ENCODE peak calls at places on chromosomes 7 and 10, in eight cellular contexts. U, C, L, M, R, O, P and Y are unnamed samples.

GRCh38 chr10:13681095-13681494 is 94.3 kb downstream of the PRPF18 start:
- DNase-seq in O (no peak), R (peak), U (no peak), M (no peak), P (no peak), C (no peak), L (no peak), Y (no peak)

GRCh38 chr7:52749880-52750279 is 285.6 kb upstream of the POM121L12 start:
- DNase-seq in R (no peak), O (no peak), C (no peak), P (no peak), U (no peak), M (no peak), L (no peak), Y (no peak)

GRCh38 chr10:98388086-98388655 is 26.8 kb downstream of the PYROXD2 start:
- DNase-seq in L (no peak), M (no peak), U (no peak), R (no peak), O (no peak), C (no peak), P (no peak), Y (no peak)

GRCh38 chr7:105782391-105783063 is 93.9 kb downstream of the ATXN7L1 start:
- DNase-seq in U (no peak), O (no peak), R (peak), P (no peak), M (no peak), L (peak), C (no peak), Y (no peak)

GRCh38 chr10:97196213-97197029 is 10.7 kb upstream of the SLIT1 start:
- DNase-seq in P (peak), C (peak), U (no peak), L (peak), O (no peak), M (peak), R (peak), Y (no peak)

GRCh38 chr7:137167609-137168008 is 175.9 kb downstream of the PTN start:
- DNase-seq in L (no peak), R (no peak), M (no peak), C (no peak), O (no peak), P (no peak), U (no peak), Y (no peak)

GRCh38 chr7:2108501-2109250 is 124.1 kb downstream of the MAD1L1 start:
- DNase-seq in L (no peak), C (no peak), P (no peak), R (no peak), O (no peak), M (no peak), U (no peak), Y (no peak)

GRCh38 chr7:2003451-2003930 is 229.3 kb downstream of the MAD1L1 start:
- DNase-seq in R (peak), C (no peak), P (peak), U (no peak), O (peak), L (peak), M (no peak), Y (no peak)

GRCh38 chr10:7111574-7111973 is 299.3 kb downstream of the SFMBT2 start:
- DNase-seq in M (no peak), U (no peak), C (no peak), R (no peak), O (no peak), P (no peak), L (no peak), Y (no peak)

GRCh38 chr7:141864765-141865447 is 23.6 kb upstream of the PRSS37 start:
- DNase-seq in O (no peak), P (no peak), M (no peak), U (no peak), L (no peak), R (no peak), C (no peak), Y (no peak)

GRCh38 chr7:74194686-74195085 is 15.1 kb upstream of the LAT2 start:
- DNase-seq in R (peak), M (no peak), C (no peak), U (no peak), O (no peak), L (no peak), P (no peak), Y (no peak)

GRCh38 chr7:80923211-80923612 is 4.4 kb upstream of the SEMA3C start:
- DNase-seq in C (no peak), L (no peak), M (no peak), U (no peak), R (no peak), P (no peak), O (no peak), Y (no peak)

GRCh38 chr7:43577485-43577951 is 5.4 kb upstream of the STK17A start:
- DNase-seq in U (no peak), C (no peak), M (no peak), O (no peak), P (no peak), R (no peak), L (no peak), Y (no peak)

GRCh38 chr7:14999331-14999730 is 96.8 kb upstream of the DGKB start:
- DNase-seq in L (no peak), U (no peak), R (no peak), C (no peak), O (no peak), M (no peak), P (no peak), Y (no peak)

GRCh38 chr7:155299539-155300202 is 2.0 kb downstream of the INSIG1 start:
- DNase-seq in C (no peak), U (no peak), O (no peak), L (no peak), P (no peak), R (no peak), M (no peak), Y (no peak)

DNA sequence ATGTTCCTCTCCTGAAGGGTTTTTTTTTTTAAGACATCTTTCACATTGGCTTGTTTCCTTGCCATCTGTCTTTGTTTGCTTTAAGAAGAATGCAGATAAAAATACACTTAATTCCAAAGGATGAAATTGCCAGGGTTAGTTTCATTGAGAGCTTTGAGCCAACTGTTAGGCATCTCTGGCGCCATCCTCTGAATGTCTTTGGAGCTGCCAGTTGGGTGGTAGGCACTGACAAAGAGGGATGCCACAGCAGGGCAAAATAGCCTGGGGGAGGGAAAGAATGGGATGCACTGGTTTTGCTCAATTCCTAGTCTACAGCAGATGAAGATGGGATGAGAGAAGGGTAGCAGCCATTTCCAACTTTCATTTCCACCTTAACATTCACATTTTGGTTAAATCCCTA is 399.2 kb downstream of the SORCS1 start:
- DNase-seq in L (no peak), C (no peak), P (no peak), O (no peak), U (no peak), M (no peak), R (no peak), Y (no peak)
- TF ChIP-seq CTCF in L (no peak), C (no peak), P (no peak), O (no peak), U (no peak), M (no peak), R (no peak), Y (no peak)

GRCh38 chr7:120987280-120987679 is 1.2 kb upstream of the CPED1 start:
- DNase-seq in L (no peak), R (no peak), P (no peak), U (no peak), O (no peak), C (no peak), M (no peak), Y (no peak)

GRCh38 chr7:120987683-120988590 is 574 bp upstream of the CPED1 start:
- DNase-seq in P (peak), C (peak), L (peak), R (peak), M (peak), O (peak), U (peak), Y (peak)

GRCh38 chr7:120989571-120990220 is 1.2 kb downstream of the CPED1 start:
- DNase-seq in C (no peak), R (peak), L (peak), O (peak), M (no peak), U (no peak), P (peak), Y (peak)

GRCh38 chr7:120990468-120991118 is 2.1 kb downstream of the CPED1 start:
- DNase-seq in O (no peak), U (no peak), M (no peak), P (no peak), R (no peak), L (no peak), C (no peak), Y (no peak)

DNA sequence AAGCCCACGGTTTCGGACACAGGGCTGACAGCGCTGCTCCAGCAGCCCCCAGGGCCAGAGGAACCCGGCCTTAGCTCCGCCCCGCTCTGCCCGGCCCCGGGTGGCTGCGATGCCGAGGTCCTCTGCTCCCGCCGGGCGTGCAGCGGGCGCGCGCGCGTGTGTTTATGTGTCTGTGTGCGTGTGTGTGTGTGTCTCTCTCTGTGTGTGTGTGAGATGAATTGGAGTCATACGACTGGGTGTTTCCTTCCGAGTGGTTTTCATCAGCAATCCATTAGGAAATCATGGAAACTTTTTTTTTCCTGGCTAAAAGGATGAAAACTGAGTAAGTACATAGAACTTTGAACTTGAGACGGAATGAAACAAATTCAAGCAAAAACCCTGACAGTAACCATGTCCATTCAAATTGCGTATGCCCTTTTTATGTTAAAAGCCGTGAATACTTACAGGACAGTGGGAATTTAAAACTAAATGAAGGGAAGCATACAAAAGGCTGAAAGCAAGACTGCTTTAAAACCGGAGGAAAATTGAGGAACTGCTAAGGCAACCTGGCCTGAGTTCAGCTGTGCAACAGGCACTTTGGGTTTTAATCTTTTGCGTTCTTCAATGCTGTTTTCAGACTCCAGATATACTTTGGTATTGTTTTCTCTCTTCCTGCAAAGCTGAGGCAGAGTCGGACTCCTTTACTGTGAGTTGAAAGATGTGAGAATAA is at the start of gene CPED1:
- DNase-seq in M (peak), C (peak), O (peak), P (peak), R (peak), L (peak), U (no peak), Y (peak)
- TF ChIP-seq POLR2A in M (no peak), C (no peak), O (peak), P (no peak), R (no peak), L (no peak), U (no peak), Y (peak)

DNA sequence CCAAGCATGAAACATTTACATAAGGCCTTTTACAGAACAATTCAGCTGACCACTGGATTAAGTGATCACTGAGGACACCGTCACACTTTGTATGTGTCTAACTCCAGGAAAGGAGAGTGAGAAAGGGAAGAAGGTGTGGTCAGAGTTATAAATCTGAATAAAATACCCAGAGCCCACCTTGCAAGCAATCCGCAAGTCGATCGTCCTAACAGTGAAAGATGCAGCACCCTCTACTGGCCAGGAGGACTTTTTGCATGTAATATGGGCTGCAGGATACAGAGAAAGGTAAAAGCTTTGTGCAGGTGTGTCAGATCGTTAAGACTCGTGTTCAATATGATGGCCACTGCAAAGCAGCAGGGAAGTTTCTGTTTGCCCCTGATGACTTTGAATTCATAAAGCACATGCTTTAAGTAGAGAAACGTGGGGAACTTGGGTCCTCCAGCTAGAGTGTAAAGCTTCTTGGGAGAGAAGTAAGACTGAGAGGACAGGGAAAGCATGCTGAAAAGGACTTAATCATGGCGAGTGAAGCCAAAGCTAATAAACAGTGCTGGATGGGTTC is 68.5 kb upstream of the BMPER start:
- DNase-seq in U (no peak), M (no peak), C (no peak), L (no peak), P (no peak), O (no peak), R (no peak), Y (no peak)
- TF ChIP-seq CTCF in U (peak), M (peak), C (no peak), L (no peak), P (peak), O (no peak), R (no peak), Y (no peak)

DNA sequence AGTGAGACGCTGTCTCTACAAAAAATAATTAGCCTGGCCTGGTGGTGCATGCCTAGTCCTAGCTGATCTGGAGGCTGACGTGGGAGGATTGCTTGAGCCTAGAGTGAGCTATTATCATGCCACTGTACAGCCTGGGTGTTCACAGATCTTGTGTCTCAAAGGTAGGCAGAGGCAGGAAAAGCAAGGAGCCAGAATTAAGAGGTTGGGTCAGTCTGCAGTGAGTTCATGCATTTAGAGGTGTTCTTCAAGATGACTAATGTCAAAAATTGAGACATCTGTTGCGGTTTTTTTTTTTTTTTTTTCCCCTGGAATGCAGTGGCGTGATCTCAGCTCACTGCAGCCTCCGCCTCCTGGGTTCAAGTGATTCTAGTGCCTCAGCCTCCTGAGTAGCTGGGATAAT is 5.4 kb downstream of the PPIA start:
- DNase-seq in O (no peak), R (no peak), P (no peak), L (no peak), U (no peak), M (no peak), C (no peak), Y (no peak)
- TF ChIP-seq POLR2A in O (no peak), R (no peak), P (no peak), L (no peak), U (peak), M (no peak), C (no peak), Y (no peak)

GRCh38 chr7:876077-876971 is at the start of gene GET4:
- DNase-seq in M (peak), C (peak), U (peak), R (peak), L (peak), P (peak), O (peak), Y (peak)
- TF ChIP-seq CTCF in M (peak), C (no peak), U (peak), R (peak), L (peak), P (peak), O (peak), Y (peak)

GRCh38 chr10:77603529-77603927 is 34.1 kb downstream of the KCNMA1 start:
- DNase-seq in M (no peak), P (no peak), C (peak), U (no peak), O (no peak), R (no peak), L (no peak), Y (peak)
- TF ChIP-seq POLR2A in M (no peak), P (no peak), C (no peak), U (no peak), O (no peak), R (no peak), L (no peak), Y (no peak)

GRCh38 chr10:34207350-34207749 is 607.7 kb downstream of the PARD3 start:
- DNase-seq in U (no peak), O (no peak), M (no peak), P (no peak), R (no peak), L (no peak), C (no peak), Y (no peak)

GRCh38 chr10:34203966-34204630 is 611.0 kb downstream of the PARD3 start:
- DNase-seq in R (no peak), M (no peak), U (no peak), O (no peak), L (no peak), P (no peak), C (no peak), Y (no peak)

GRCh38 chr10:34206602-34207268 is 608.4 kb downstream of the PARD3 start:
- DNase-seq in L (no peak), C (no peak), P (no peak), M (no peak), U (no peak), O (no peak), R (no peak), Y (no peak)

GRCh38 chr10:34205452-34205851 is 609.6 kb downstream of the PARD3 start:
- DNase-seq in P (no peak), U (no peak), R (no peak), O (no peak), L (no peak), M (no peak), C (no peak), Y (no peak)

GRCh38 chr10:34206078-34206477 is 609.0 kb downstream of the PARD3 start:
- DNase-seq in U (no peak), M (no peak), R (no peak), L (no peak), P (no peak), O (no peak), C (no peak), Y (no peak)
- TF ChIP-seq CTCF in U (no peak), M (no peak), R (no peak), L (no peak), P (no peak), O (no peak), C (no peak), Y (no peak)